ENCODE peak calls at places on chromosomes 3 and 15, in six cellular contexts. J is nephron progenitor cell; K is astrocyte of the hippocampus; B is right atrium auricular region; A is stimulated activated CD4-positive, alpha-beta T cell treated with anti-CD3 and anti-CD28 coated beads, Interleukin-1b, Interleukin-23, amount 100 ng/mL, for 24 hours; L is LoVo. Z is an unnamed sample.
A peak's percentile ranks its signal among the peaks of the same experiment; 100 is the strongest.

GRCh38 chr3:179991877-179992276 is 44.9 kb downstream of the PEX5L start:
- DNase-seq in J (no peak), K (no peak), B (no peak), A (no peak), L (no peak), Z (no peak)

GRCh38 chr15:53837263-53837662 is 77.8 kb upstream of the WDR72 start:
- DNase-seq in J (no peak), K (peak; percentile 2), B (no peak), A (no peak), L (peak; percentile 78), Z (no peak)

GRCh38 chr3:86949850-86950249 is 41.1 kb downstream of the VGLL3 start:
- DNase-seq in J (no peak), K (peak; percentile 22), B (no peak), A (no peak), L (no peak), Z (no peak)

GRCh38 chr15:100713163-100713867 is 110.9 kb downstream of the ASB7 start:
- DNase-seq in J (no peak), K (peak; percentile 80), B (peak; percentile 53), A (no peak), L (peak; percentile 98), Z (peak; percentile 64)

GRCh38 chr3:162742159-162742717 is 1245.6 kb downstream of the OTOL1 start:
- DNase-seq in J (no peak), K (no peak), B (no peak), A (no peak), L (no peak), Z (no peak)

GRCh38 chr3:63051920-63052319 is 176.7 kb upstream of the CADPS start:
- DNase-seq in J (peak; percentile 14), K (peak; percentile 90), B (no peak), A (no peak), L (no peak), Z (no peak)

GRCh38 chr3:51100543-51100851 is 284.6 kb upstream of the MANF start:
- DNase-seq in J (no peak), K (no peak), B (no peak), A (no peak), L (no peak), Z (no peak)

GRCh38 chr3:127184870-127185216 is 8.1 kb upstream of the PRR23E start:
- DNase-seq in J (no peak), K (no peak), B (no peak), A (no peak), L (no peak), Z (no peak)

GRCh38 chr3:182567666-182568065 is 225.6 kb upstream of the ATP11B start:
- DNase-seq in J (no peak), K (peak; percentile 84), B (no peak), A (no peak), L (no peak), Z (peak; percentile 51)

GRCh38 chr3:179027326-179027900 is 44.2 kb downstream of the ZMAT3 start:
- DNase-seq in J (peak; percentile 11), K (peak; percentile 73), B (no peak), A (no peak), L (no peak), Z (peak; percentile 62)

GRCh38 chr3:111621535-111621934 is 26.4 kb upstream of the ZBED2 start:
- DNase-seq in J (peak; percentile 37), K (no peak), B (no peak), A (no peak), L (no peak), Z (no peak)